ENCODE peak calls at places on chromosomes 4 and X, in four cellular contexts. Z is fibroblast of pulmonary artery, N is osteocyte, D is left lung. X is an unnamed sample.

GRCh38 chrX:16712116-16712824 is at the start of gene CTPS2:
- DNase-seq in Z (peak; percentile 56), N (peak; percentile 90), D (peak; percentile 90), X (peak; percentile 85)

GRCh38 chrX:23898412-23898959 is 9.3 kb downstream of the APOO start:
- DNase-seq in Z (peak; percentile 57), N (no peak), D (no peak), X (no peak)

GRCh38 chr4:181677621-181678020 is 565.6 kb upstream of the TENM3 start:
- DNase-seq in Z (no peak), N (no peak), D (no peak), X (no peak)

GRCh38 chrX:119570351-119570835 is 4.0 kb upstream of the UBE2A start:
- DNase-seq in Z (no peak), N (no peak), D (no peak), X (no peak)

GRCh38 chr4:159446266-159446976 is 343.5 kb downstream of the RAPGEF2 start:
- DNase-seq in Z (peak; percentile 85), N (no peak), D (no peak), X (no peak)

GRCh38 chr4:184769285-184769825 is 35.5 kb upstream of the CENPU start:
- DNase-seq in Z (no peak), N (no peak), D (no peak), X (no peak)

GRCh38 chrX:154727418-154728323 is 23.2 kb downstream of the GAB3 start:
- DNase-seq in Z (peak; percentile 79), N (no peak), D (no peak), X (no peak)

GRCh38 chr4:153507679-153508073 is 41.5 kb downstream of the TMEM131L start:
- DNase-seq in Z (no peak), N (no peak), D (no peak), X (no peak)

GRCh38 chrX:129019412-129019811 is 503.9 kb downstream of the SMARCA1 start:
- DNase-seq in Z (no peak), N (no peak), D (no peak), X (no peak)

GRCh38 chrX:133497356-133497755 is 82.1 kb upstream of the GPC4 start:
- DNase-seq in Z (no peak), N (no peak), D (no peak), X (no peak)

GRCh38 chr4:159273126-159273438 is 170.2 kb downstream of the RAPGEF2 start:
- DNase-seq in Z (peak; percentile 81), N (no peak), D (no peak), X (no peak)

GRCh38 chrX:30313322-30313721 is 4.1 kb upstream of the NR0B1 start:
- DNase-seq in Z (no peak), N (no peak), D (no peak), X (no peak)

GRCh38 chrX:108735680-108736508 is 469 bp downstream of the IRS4 start:
- DNase-seq in Z (peak; percentile 3), N (peak; percentile 81), D (peak; percentile 32), X (no peak)

GRCh38 chr4:98662619-98663225 is 4.3 kb upstream of the TSPAN5 start:
- DNase-seq in Z (no peak), N (no peak), D (no peak), X (no peak)

GRCh38 chr4:110619401-110620247 is 3.3 kb downstream of the PITX2 start:
- DNase-seq in Z (no peak), N (no peak), D (peak; percentile 69), X (no peak)

GRCh38 chr4:1234811-1235292 is 14.1 kb downstream of the CTBP1 start:
- DNase-seq in Z (no peak), N (no peak), D (peak; percentile 62), X (no peak)

GRCh38 chrX:119008122-119008744 is 33.8 kb downstream of the LONRF3 start:
- DNase-seq in Z (peak; percentile 53), N (no peak), D (no peak), X (no peak)

GRCh38 chr4:181674315-181674714 is 568.9 kb upstream of the TENM3 start:
- DNase-seq in Z (peak; percentile 66), N (no peak), D (no peak), X (no peak)

GRCh38 chrX:108036298-108036973 is 8.4 kb upstream of the VSIG1 start:
- DNase-seq in Z (peak; percentile 94), N (no peak), D (no peak), X (no peak)

GRCh38 chrX:136660896-136661295 is 12.9 kb downstream of the CD40LG start:
- DNase-seq in Z (no peak), N (no peak), D (no peak), X (no peak)

GRCh38 chr4:7389101-7389701 is 45.5 kb downstream of the PSAPL1 start:
- DNase-seq in Z (no peak), N (peak; percentile 81), D (no peak), X (peak; percentile 56)

GRCh38 chr4:3041192-3042142 is 32.9 kb downstream of the HTT-AS start:
- DNase-seq in Z (no peak), N (no peak), D (peak; percentile 91), X (no peak)

GRCh38 chr4:53717064-53717549 is 125.8 kb upstream of the LNX1 start:
- DNase-seq in Z (no peak), N (no peak), D (no peak), X (no peak)

GRCh38 chrX:154350429-154351182 is 23.8 kb downstream of the FLNA start:
- DNase-seq in Z (no peak), N (no peak), D (peak; percentile 33), X (no peak)

GRCh38 chr4:101200561-101200960 is 146.8 kb downstream of the PPP3CA start:
- DNase-seq in Z (peak; percentile 97), N (no peak), D (no peak), X (no peak)

GRCh38 chr4:97105716-97106115 is 1037.6 kb downstream of the STPG2 start:
- DNase-seq in Z (no peak), N (no peak), D (no peak), X (no peak)

GRCh38 chr4:88569944-88570455 is 22.3 kb upstream of the HERC3 start:
- DNase-seq in Z (no peak), N (no peak), D (no peak), X (no peak)

GRCh38 chr4:150583287-150584197 is 1.6 kb downstream of the MAB21L2 start:
- DNase-seq in Z (peak; percentile 35), N (no peak), D (peak; percentile 77), X (peak; percentile 71)

GRCh38 chrX:109954333-109954732 is 48.6 kb upstream of the TMEM164 start:
- DNase-seq in Z (peak; percentile 72), N (no peak), D (no peak), X (no peak)

DNA sequence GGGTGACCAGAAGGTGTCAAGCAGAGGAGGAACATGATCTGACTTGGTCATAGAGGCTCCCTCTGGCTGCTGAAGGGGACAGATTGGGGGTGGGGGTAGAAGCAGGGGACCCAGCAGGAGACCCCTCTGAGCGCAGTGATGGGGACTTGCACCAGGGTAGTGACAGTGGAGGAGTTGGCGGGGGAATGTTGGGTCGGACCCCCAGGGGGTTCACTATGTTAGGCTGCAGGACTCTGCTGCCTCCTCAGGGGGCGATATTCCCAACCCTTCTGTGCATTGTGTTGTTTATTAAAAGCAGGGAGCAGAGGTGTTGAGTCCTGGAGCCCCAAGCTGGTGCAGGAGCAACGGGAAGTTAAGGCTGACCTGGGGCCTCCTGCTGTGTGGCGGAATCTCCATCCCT is 8.8 kb downstream of the WDR13 start:
- DNase-seq in Z (no peak), N (no peak), D (no peak), X (no peak)
- TF ChIP-seq CTCF in Z (no peak), N (no peak), D (no peak), X (peak; percentile 26)

GRCh38 chr4:40804598-40804997 is 54.8 kb downstream of the NSUN7 start:
- DNase-seq in Z (no peak), N (no peak), D (no peak), X (no peak)

GRCh38 chr4:40811886-40812857 is 62.4 kb downstream of the NSUN7 start:
- DNase-seq in Z (peak; percentile 58), N (no peak), D (no peak), X (no peak)

DNA sequence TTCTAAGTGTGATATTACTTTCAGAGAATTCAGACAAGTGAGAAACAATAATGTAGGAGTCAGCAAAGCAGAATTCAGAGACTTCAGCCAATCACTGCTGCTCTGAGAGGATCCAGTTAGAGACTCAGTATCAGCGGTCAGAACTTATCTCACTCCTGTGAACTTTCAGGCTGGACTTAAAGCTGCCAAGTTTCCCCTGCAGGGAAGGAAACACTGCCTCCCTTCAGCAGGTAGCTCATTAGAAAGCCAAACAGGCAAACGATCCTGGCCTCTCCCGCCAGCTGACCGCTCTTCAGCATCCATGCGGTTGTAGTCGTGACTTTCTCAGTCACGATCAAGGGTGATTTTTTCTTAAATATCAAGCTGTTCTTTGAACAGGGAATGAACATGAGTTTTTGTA is 59.3 kb downstream of the NSUN7 start:
- DNase-seq in Z (no peak), N (no peak), D (no peak), X (no peak)
- TF ChIP-seq CTCF in Z (no peak), N (no peak), D (no peak), X (no peak)

GRCh38 chr4:74100531-74100930 is 1.5 kb upstream of the CXCL2 start:
- DNase-seq in Z (no peak), N (no peak), D (no peak), X (no peak)

GRCh38 chr4:74097631-74098550 is 1.1 kb downstream of the CXCL2 start:
- DNase-seq in Z (peak; percentile 80), N (no peak), D (no peak), X (no peak)

GRCh38 chr4:74096265-74096980 is 2.6 kb downstream of the CXCL2 start:
- DNase-seq in Z (peak; percentile 83), N (no peak), D (no peak), X (no peak)

GRCh38 chr4:74097161-74097560 is 1.8 kb downstream of the CXCL2 start:
- DNase-seq in Z (peak; percentile 62), N (no peak), D (no peak), X (no peak)

GRCh38 chr4:74098628-74098995 is 383 bp downstream of the CXCL2 start:
- DNase-seq in Z (peak; percentile 63), N (no peak), D (peak; percentile 76), X (no peak)
- TF ChIP-seq CTCF in Z (peak; percentile 0), N (no peak), D (no peak), X (no peak)

DNA sequence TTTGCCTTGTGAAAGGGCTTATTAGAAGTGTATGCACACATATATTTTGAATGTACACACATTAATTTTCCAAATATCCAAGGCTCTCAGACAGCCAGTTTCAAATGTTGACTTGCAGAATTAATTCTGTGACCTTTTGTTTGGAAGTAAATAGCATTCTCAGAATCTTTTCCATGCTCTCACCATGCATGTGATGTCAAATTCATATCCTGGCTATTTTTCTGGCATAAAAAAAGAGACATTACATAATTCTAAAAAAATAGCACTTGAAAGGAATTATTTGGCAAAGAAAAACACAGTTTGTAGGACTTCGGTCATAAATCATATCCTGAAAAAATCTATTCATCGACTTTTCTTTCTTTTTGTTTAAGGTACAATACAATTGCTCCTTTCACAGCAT is 111.3 kb downstream of the GLRA3 start:
- DNase-seq in Z (no peak), N (no peak), D (no peak), X (no peak)
- TF ChIP-seq CTCF in Z (no peak), N (no peak), D (no peak), X (no peak)

DNA sequence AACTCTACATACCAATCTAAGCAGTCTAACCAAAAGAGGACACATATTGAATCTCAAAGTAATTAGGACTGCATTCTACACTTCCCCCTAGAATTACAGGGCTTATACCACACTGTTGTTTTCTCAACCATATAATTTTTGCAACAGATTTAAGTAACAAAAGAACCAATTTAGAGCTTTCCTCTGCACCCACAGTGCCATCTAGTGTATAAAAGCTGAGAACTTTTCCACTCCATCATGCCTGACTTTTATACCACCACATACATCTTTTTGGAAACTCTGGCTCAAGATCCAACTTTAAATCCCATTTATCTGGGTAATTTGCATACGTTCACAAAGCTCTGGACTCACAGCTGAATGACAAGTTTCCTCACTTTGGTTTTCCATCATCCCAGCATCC is 99.5 kb downstream of the EFHC2 start:
- DNase-seq in Z (peak; percentile 50), N (no peak), D (no peak), X (no peak)
- TF ChIP-seq CTCF in Z (peak; percentile 54), N (peak; percentile 54), D (no peak), X (peak; percentile 71)